ENCODE peak calls at places on chromosomes 11 and 22, in five cellular contexts. One of them, this sample, is unnamed.

GRCh38 chr11:33722579-33723234 is 13.5 kb downstream of the CD59 start:
- DNase-seq in mesothelial cell of epicardium: no peak
- DNase-seq in bronchial epithelial cell: peak
- DNase-seq in epithelial cell of esophagus: peak
- DNase-seq in NB4: peak
- DNase-seq in this sample: no peak

GRCh38 chr11:117191680-117192400 is 7.3 kb upstream of the TAGLN start:
- DNase-seq in bronchial epithelial cell: no peak
- DNase-seq in NB4: no peak
- DNase-seq in mesothelial cell of epicardium: no peak
- DNase-seq in epithelial cell of esophagus: no peak
- DNase-seq in this sample: no peak

GRCh38 chr11:25771605-25772004 is 560.3 kb upstream of the ANO3 start:
- DNase-seq in bronchial epithelial cell: no peak
- DNase-seq in NB4: no peak
- DNase-seq in epithelial cell of esophagus: no peak
- DNase-seq in mesothelial cell of epicardium: no peak
- DNase-seq in this sample: no peak

GRCh38 chr11:103055174-103055890 is 36.6 kb downstream of the DCUN1D5 start:
- DNase-seq in bronchial epithelial cell: peak
- DNase-seq in epithelial cell of esophagus: peak
- DNase-seq in mesothelial cell of epicardium: no peak
- DNase-seq in NB4: peak
- DNase-seq in this sample: no peak

GRCh38 chr11:455566-456147 is 5.6 kb downstream of the PTDSS2 start:
- DNase-seq in mesothelial cell of epicardium: no peak
- DNase-seq in epithelial cell of esophagus: no peak
- DNase-seq in bronchial epithelial cell: no peak
- DNase-seq in NB4: no peak
- DNase-seq in this sample: no peak

GRCh38 chr11:67628710-67629385 is 889 bp downstream of the NUDT8 start:
- DNase-seq in bronchial epithelial cell: no peak
- DNase-seq in mesothelial cell of epicardium: no peak
- DNase-seq in NB4: no peak
- DNase-seq in epithelial cell of esophagus: no peak
- DNase-seq in this sample: no peak

GRCh38 chr22:45441158-45441557 is 27.7 kb downstream of the RIBC2 start:
- DNase-seq in epithelial cell of esophagus: peak
- DNase-seq in mesothelial cell of epicardium: peak
- DNase-seq in NB4: peak
- DNase-seq in bronchial epithelial cell: peak
- DNase-seq in this sample: peak

GRCh38 chr11:64444838-64445441 is 86.0 kb downstream of the RPS6KA4 start:
- DNase-seq in bronchial epithelial cell: peak
- DNase-seq in epithelial cell of esophagus: peak
- DNase-seq in mesothelial cell of epicardium: no peak
- DNase-seq in NB4: peak
- DNase-seq in this sample: no peak

GRCh38 chr22:27509132-27509920 is 292.2 kb downstream of the MN1 start:
- DNase-seq in NB4: no peak
- DNase-seq in mesothelial cell of epicardium: no peak
- DNase-seq in epithelial cell of esophagus: no peak
- DNase-seq in bronchial epithelial cell: no peak
- DNase-seq in this sample: no peak

GRCh38 chr11:1073261-1073724 is 1.4 kb upstream of the MUC2 start:
- DNase-seq in mesothelial cell of epicardium: peak
- DNase-seq in epithelial cell of esophagus: peak
- DNase-seq in bronchial epithelial cell: peak
- DNase-seq in NB4: peak
- DNase-seq in this sample: no peak

GRCh38 chr11:69529001-69529400 is 47.5 kb downstream of the LINC01488 start:
- DNase-seq in bronchial epithelial cell: no peak
- DNase-seq in NB4: no peak
- DNase-seq in epithelial cell of esophagus: no peak
- DNase-seq in mesothelial cell of epicardium: no peak
- DNase-seq in this sample: no peak

GRCh38 chr11:2265396-2265795 is 5.0 kb downstream of the ASCL2 start:
- DNase-seq in mesothelial cell of epicardium: no peak
- DNase-seq in epithelial cell of esophagus: no peak
- DNase-seq in bronchial epithelial cell: no peak
- DNase-seq in NB4: peak
- DNase-seq in this sample: no peak

DNA sequence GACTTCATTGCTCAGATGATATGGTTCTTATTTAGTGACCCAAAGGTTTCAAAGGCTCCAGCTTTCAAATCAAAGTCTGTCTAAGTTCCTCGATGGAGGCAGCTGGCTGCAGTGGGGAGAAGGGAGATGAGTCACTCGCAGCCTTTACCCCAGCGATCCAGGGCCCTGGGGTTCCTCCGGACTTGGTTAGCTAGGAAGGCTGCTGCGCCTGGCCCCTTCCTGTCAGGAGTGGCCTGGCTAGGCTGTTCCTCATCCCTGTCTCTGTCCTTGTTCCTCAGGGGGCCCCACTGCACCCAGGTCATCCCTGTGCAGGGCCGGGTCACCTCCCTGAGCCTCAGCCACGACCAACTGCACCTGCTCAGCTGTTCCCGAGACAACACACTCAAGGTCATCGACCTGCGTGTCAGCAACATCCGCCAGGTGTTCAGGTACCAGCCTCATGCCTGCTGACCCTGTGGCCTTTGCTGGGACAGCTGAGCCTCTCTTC is 13.9 kb downstream of the ATG16L2 start:
- DNase-seq in NB4: peak
- DNase-seq in epithelial cell of esophagus: no peak
- DNase-seq in mesothelial cell of epicardium: no peak
- DNase-seq in bronchial epithelial cell: no peak
- DNase-seq in this sample: no peak
- TF ChIP-seq CTCF in NB4: no peak
- TF ChIP-seq CTCF in epithelial cell of esophagus: no peak
- TF ChIP-seq CTCF in mesothelial cell of epicardium: no peak
- TF ChIP-seq CTCF in bronchial epithelial cell: no peak
- TF ChIP-seq CTCF in this sample: no peak

GRCh38 chr22:37982938-37983859 is 1.2 kb downstream of the SOX10 start:
- DNase-seq in NB4: no peak
- DNase-seq in epithelial cell of esophagus: no peak
- DNase-seq in mesothelial cell of epicardium: peak
- DNase-seq in bronchial epithelial cell: no peak
- DNase-seq in this sample: no peak
- TF ChIP-seq CTCF in NB4: no peak
- TF ChIP-seq CTCF in epithelial cell of esophagus: peak
- TF ChIP-seq CTCF in mesothelial cell of epicardium: peak
- TF ChIP-seq CTCF in bronchial epithelial cell: no peak
- TF ChIP-seq CTCF in this sample: no peak

DNA sequence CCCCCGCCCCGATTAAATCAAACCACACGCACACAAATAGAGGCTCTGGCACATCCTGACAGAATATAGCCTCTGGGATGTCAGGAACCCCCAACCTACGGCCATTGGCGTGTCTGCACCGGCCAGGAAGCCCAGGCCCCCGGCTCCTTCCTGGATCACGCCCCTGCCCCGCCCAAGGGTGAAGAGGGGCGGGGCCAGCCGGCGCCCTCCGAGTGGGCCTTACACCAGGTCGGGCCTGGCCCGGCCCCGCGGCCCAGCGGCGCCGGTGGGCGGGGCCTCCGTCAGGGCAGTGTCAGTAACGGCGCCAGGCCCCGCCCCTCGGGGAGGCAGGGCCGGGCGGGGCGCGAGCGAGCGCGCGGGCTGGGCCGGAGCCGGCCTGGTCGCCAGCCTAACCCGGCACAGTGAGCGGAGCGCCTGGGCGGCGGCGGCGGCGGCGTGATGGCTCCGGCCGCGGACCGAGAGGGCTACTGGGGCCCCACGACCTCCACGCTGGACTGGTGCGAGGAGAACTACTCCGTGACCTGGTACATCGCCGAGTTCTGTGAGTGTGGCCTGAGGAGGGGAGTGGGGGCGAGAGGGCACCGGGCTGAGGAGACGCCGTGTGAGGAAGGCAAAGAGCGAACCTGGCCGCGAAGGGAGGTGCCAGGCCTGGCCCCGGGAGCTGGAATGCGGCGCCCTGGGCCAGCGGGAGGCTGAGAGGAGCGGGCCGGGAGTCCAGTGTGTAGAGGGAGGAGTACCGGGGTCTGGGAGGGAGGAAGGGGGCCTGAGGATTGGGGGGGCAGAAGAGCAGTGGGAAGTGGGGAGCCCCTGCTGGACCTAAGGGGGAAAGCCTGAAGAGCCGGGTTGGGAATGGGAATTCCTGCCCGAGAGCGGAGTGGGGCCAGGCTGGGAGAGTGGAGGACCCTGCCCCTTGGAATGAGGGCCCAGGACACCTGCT is at the start of gene ACER3:
- DNase-seq in mesothelial cell of epicardium: peak
- DNase-seq in NB4: peak
- DNase-seq in bronchial epithelial cell: peak
- DNase-seq in epithelial cell of esophagus: peak
- DNase-seq in this sample: peak
- TF ChIP-seq CTCF in mesothelial cell of epicardium: no peak
- TF ChIP-seq CTCF in NB4: peak
- TF ChIP-seq CTCF in bronchial epithelial cell: peak
- TF ChIP-seq CTCF in epithelial cell of esophagus: no peak
- TF ChIP-seq CTCF in this sample: no peak

DNA sequence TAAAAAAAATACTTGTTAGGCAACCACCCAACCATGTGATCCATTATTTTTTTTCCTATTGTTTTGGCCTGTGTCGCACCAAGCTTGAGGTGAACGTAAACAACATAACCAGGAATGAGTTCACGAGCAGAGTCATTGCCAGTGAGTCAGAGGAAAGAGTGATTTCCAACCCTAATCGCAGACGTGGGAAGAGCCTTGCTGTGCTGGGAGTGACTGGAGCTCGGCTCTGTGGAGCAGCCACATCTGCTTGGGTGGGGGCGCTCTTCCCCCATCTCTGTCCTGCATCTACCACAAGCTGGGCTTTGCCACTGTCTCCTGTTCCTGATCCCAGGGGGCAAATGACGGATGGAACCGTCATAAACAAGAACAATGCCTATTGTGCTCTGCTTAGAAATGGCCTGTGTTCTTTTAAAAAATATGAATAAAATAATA is 210.0 kb downstream of the KIRREL3 start:
- DNase-seq in bronchial epithelial cell: peak
- DNase-seq in NB4: no peak
- DNase-seq in epithelial cell of esophagus: peak
- DNase-seq in mesothelial cell of epicardium: no peak
- DNase-seq in this sample: no peak
- TF ChIP-seq CTCF in bronchial epithelial cell: no peak
- TF ChIP-seq CTCF in NB4: no peak
- TF ChIP-seq CTCF in epithelial cell of esophagus: no peak
- TF ChIP-seq CTCF in mesothelial cell of epicardium: no peak
- TF ChIP-seq CTCF in this sample: no peak

GRCh38 chr11:119047205-119047604 is 9.8 kb downstream of the HYOU1 start:
- DNase-seq in mesothelial cell of epicardium: no peak
- DNase-seq in epithelial cell of esophagus: no peak
- DNase-seq in bronchial epithelial cell: no peak
- DNase-seq in NB4: no peak
- DNase-seq in this sample: no peak

GRCh38 chr11:119041821-119042514 is 11.3 kb upstream of the SLC37A4 start:
- DNase-seq in mesothelial cell of epicardium: no peak
- DNase-seq in epithelial cell of esophagus: peak
- DNase-seq in NB4: peak
- DNase-seq in bronchial epithelial cell: no peak
- DNase-seq in this sample: no peak

GRCh38 chr11:119048644-119049043 is 8.4 kb downstream of the HYOU1 start:
- DNase-seq in mesothelial cell of epicardium: no peak
- DNase-seq in epithelial cell of esophagus: no peak
- DNase-seq in NB4: no peak
- DNase-seq in bronchial epithelial cell: no peak
- DNase-seq in this sample: no peak

GRCh38 chr11:119046489-119046888 is 10.5 kb downstream of the HYOU1 start:
- DNase-seq in epithelial cell of esophagus: no peak
- DNase-seq in NB4: no peak
- DNase-seq in mesothelial cell of epicardium: no peak
- DNase-seq in bronchial epithelial cell: no peak
- DNase-seq in this sample: no peak

DNA sequence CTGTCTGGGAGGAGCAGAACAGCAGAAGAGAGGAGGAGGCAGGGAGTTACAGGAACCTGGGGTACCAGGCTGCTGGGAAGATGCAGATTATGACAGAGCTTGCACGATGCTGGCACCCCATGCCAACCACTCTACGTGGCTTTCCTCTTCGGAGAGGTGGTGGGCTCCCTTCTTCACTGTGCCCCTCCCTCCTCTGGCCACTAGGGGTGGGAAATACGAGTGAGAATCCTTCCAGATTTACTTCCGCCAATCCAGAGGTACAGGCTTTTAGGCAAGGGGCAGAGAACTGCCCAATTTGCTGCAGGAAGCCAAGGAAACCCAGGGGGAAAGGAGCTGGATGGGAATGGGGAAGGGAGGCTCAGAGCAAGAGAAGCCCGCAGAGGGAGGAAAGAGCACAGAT is 12.3 kb downstream of the HYOU1 start:
- DNase-seq in NB4: no peak
- DNase-seq in epithelial cell of esophagus: no peak
- DNase-seq in mesothelial cell of epicardium: no peak
- DNase-seq in bronchial epithelial cell: no peak
- DNase-seq in this sample: no peak
- TF ChIP-seq CTCF in NB4: peak
- TF ChIP-seq CTCF in epithelial cell of esophagus: peak
- TF ChIP-seq CTCF in mesothelial cell of epicardium: peak
- TF ChIP-seq CTCF in bronchial epithelial cell: peak
- TF ChIP-seq CTCF in this sample: peak

GRCh38 chr11:62545437-62546243 is 966 bp downstream of the AHNAK start:
- DNase-seq in bronchial epithelial cell: peak
- DNase-seq in NB4: peak
- DNase-seq in mesothelial cell of epicardium: peak
- DNase-seq in epithelial cell of esophagus: peak
- DNase-seq in this sample: no peak
- TF ChIP-seq CTCF in bronchial epithelial cell: peak
- TF ChIP-seq CTCF in NB4: peak
- TF ChIP-seq CTCF in mesothelial cell of epicardium: no peak
- TF ChIP-seq CTCF in epithelial cell of esophagus: peak
- TF ChIP-seq CTCF in this sample: peak